ENCODE peak calls at places on chromosomes 5 and 9, in six cellular contexts. T, H, F, X, K and G are unnamed samples.

GRCh38 chr5:14425581-14425980 is 156.0 kb upstream of the OTULINL start:
- DNase-seq in T (no peak), H (no peak), F (no peak), X (no peak), K (no peak), G (no peak)

GRCh38 chr5:1011226-1011631 is 2.6 kb downstream of the NKD2 start:
- DNase-seq in T (no peak), H (peak; percentile 63), F (peak; percentile 50), X (no peak), K (no peak), G (peak; percentile 52)

GRCh38 chr5:91281409-91281808 is 101.7 kb downstream of the ARRDC3 start:
- DNase-seq in T (peak; percentile 93), H (no peak), F (no peak), X (no peak), K (no peak), G (peak; percentile 87)

GRCh38 chr9:23005061-23005690 is 558.6 kb downstream of the DMRTA1 start:
- DNase-seq in T (peak; percentile 23), H (no peak), F (no peak), X (no peak), K (no peak), G (peak; percentile 29)

GRCh38 chr5:148976569-148977321 is 86.1 kb downstream of the SH3TC2 start:
- DNase-seq in T (peak; percentile 46), H (no peak), F (no peak), X (no peak), K (no peak), G (peak; percentile 58)

GRCh38 chr9:119844431-119844830 is 475.2 kb upstream of the BRINP1 start:
- DNase-seq in T (no peak), H (no peak), F (no peak), X (no peak), K (no peak), G (no peak)

GRCh38 chr5:94429566-94429965 is 188.8 kb downstream of the KIAA0825 start:
- DNase-seq in T (no peak), H (no peak), F (no peak), X (no peak), K (no peak), G (no peak)

GRCh38 chr9:130522233-130522808 is 57.1 kb upstream of the FUBP3 start:
- DNase-seq in T (peak; percentile 35), H (no peak), F (no peak), X (no peak), K (no peak), G (no peak)

GRCh38 chr5:176809544-176810083 is 745 bp upstream of the UNC5A start:
- DNase-seq in T (no peak), H (no peak), F (peak; percentile 18), X (no peak), K (no peak), G (no peak)

GRCh38 chr5:148042920-148043319 is 20.9 kb upstream of the SPINK5 start:
- DNase-seq in T (no peak), H (no peak), F (no peak), X (no peak), K (no peak), G (no peak)

GRCh38 chr9:93264338-93265125 is 80.6 kb downstream of the WNK2 start:
- DNase-seq in T (no peak), H (no peak), F (no peak), X (no peak), K (no peak), G (no peak)

GRCh38 chr5:69231851-69232250 is 2.8 kb upstream of the CDK7 start:
- DNase-seq in T (peak; percentile 83), H (no peak), F (no peak), X (no peak), K (peak; percentile 11), G (peak; percentile 34)

GRCh38 chr5:132771559-132771998 is 5.5 kb downstream of the SEPTIN8 start:
- DNase-seq in T (peak; percentile 43), H (no peak), F (no peak), X (no peak), K (no peak), G (peak; percentile 82)

GRCh38 chr5:157819502-157820125 is 39.3 kb downstream of the CLINT1 start:
- DNase-seq in T (no peak), H (no peak), F (no peak), X (no peak), K (peak; percentile 51), G (peak; percentile 16)

GRCh38 chr5:126046996-126047395 is 376.2 kb upstream of the GRAMD2B start:
- DNase-seq in T (no peak), H (no peak), F (no peak), X (no peak), K (no peak), G (no peak)

GRCh38 chr5:24225051-24225450 is 419.7 kb downstream of the CDH10 start:
- DNase-seq in T (peak; percentile 47), H (no peak), F (no peak), X (no peak), K (no peak), G (no peak)

GRCh38 chr5:53256746-53257145 is 147.2 kb upstream of the MOCS2 start:
- DNase-seq in T (peak; percentile 74), H (no peak), F (no peak), X (no peak), K (no peak), G (peak; percentile 75)

GRCh38 chr5:55232194-55232984 is 1.0 kb downstream of the CCNO start:
- DNase-seq in T (peak; percentile 59), H (peak; percentile 17), F (peak; percentile 40), X (no peak), K (no peak), G (peak; percentile 55)

GRCh38 chr9:111843971-111844370 is 49.2 kb upstream of the SHOC1 start:
- DNase-seq in T (no peak), H (no peak), F (no peak), X (no peak), K (no peak), G (no peak)

GRCh38 chr9:118686940-118687339 is 682.3 kb downstream of the BRINP1 start:
- DNase-seq in T (no peak), H (no peak), F (no peak), X (no peak), K (no peak), G (no peak)

GRCh38 chr5:171852255-171852681 is 66.7 kb downstream of the SMIM23 start:
- DNase-seq in T (no peak), H (no peak), F (no peak), X (no peak), K (no peak), G (no peak)

GRCh38 chr5:10691826-10692785 is 68.9 kb downstream of the DAP start:
- DNase-seq in T (peak; percentile 78), H (no peak), F (no peak), X (no peak), K (no peak), G (peak; percentile 78)

GRCh38 chr5:97094579-97095317 is 47.7 kb downstream of the LIX1 start:
- DNase-seq in T (no peak), H (no peak), F (no peak), X (no peak), K (no peak), G (peak; percentile 16)

GRCh38 chr5:54870251-54870650 is 115.1 kb downstream of the ESM1 start:
- DNase-seq in T (no peak), H (no peak), F (no peak), X (no peak), K (no peak), G (peak; percentile 51)

GRCh38 chr5:171872666-171873065 is 87.0 kb downstream of the SMIM23 start:
- DNase-seq in T (peak; percentile 32), H (no peak), F (no peak), X (no peak), K (no peak), G (no peak)

GRCh38 chr9:127683723-127684122 is 23.1 kb upstream of the CFAP157 start:
- DNase-seq in T (peak; percentile 85), H (no peak), F (no peak), X (no peak), K (no peak), G (peak; percentile 45)

GRCh38 chr9:94987731-94988130 is 261.2 kb downstream of the AOPEP start:
- DNase-seq in T (no peak), H (no peak), F (no peak), X (no peak), K (no peak), G (no peak)

GRCh38 chr5:151770383-151771258 is 1.1 kb upstream of the G3BP1 start:
- DNase-seq in T (peak; percentile 88), H (no peak), F (no peak), X (no peak), K (peak; percentile 73), G (peak; percentile 88)

GRCh38 chr5:31937703-31938102 is 236.4 kb downstream of the GOLPH3 start:
- DNase-seq in T (no peak), H (no peak), F (no peak), X (no peak), K (no peak), G (no peak)

GRCh38 chr9:76691761-76692313 is 72.4 kb upstream of the PCA3 start:
- DNase-seq in T (no peak), H (no peak), F (no peak), X (no peak), K (peak; percentile 54), G (peak; percentile 48)

GRCh38 chr5:73119492-73120157 is 750 bp upstream of the TMEM171 start:
- DNase-seq in T (no peak), H (no peak), F (no peak), X (no peak), K (peak; percentile 29), G (no peak)

GRCh38 chr9:106893088-106893487 is 30.1 kb downstream of the ZNF462 start:
- DNase-seq in T (peak; percentile 80), H (no peak), F (no peak), X (no peak), K (no peak), G (peak; percentile 49)

GRCh38 chr5:132102101-132102701 is 28.6 kb downstream of the CSF2 start:
- DNase-seq in T (no peak), H (no peak), F (no peak), X (no peak), K (no peak), G (peak; percentile 31)

GRCh38 chr9:70420267-70421019 is 6.0 kb upstream of the KLF9 start:
- DNase-seq in T (peak; percentile 81), H (peak; percentile 58), F (no peak), X (peak; percentile 58), K (peak; percentile 92), G (peak; percentile 95)